ENCODE peak calls at places on chromosomes 4 and X, in five cellular contexts. B is tibial nerve, M is right atrium auricular region, V is B cell, U is fibroblast of lung. T is an unnamed sample.

GRCh38 chrX:125436855-125437254 is 117.2 kb downstream of the TEX13C start:
- DNase-seq in M (no peak), V (no peak), B (no peak), U (no peak), T (no peak)

GRCh38 chr4:41751325-41752061 is 3.0 kb upstream of the PHOX2B start:
- DNase-seq in M (no peak), V (no peak), U (no peak), B (no peak), T (peak)

GRCh38 chr4:153922148-153922547 is 133.3 kb upstream of the SFRP2 start:
- DNase-seq in B (no peak), M (no peak), V (no peak), U (no peak), T (no peak)

GRCh38 chrX:20026278-20026677 is 35.4 kb upstream of the BCLAF3 start:
- DNase-seq in U (peak), M (no peak), B (no peak), V (no peak), T (no peak)

GRCh38 chrX:131895002-131895401 is 128.1 kb upstream of the STK26 start:
- DNase-seq in M (no peak), B (no peak), V (no peak), U (peak), T (no peak)

GRCh38 chr4:95507561-95507960 is 41.2 kb downstream of the UNC5C start:
- DNase-seq in M (no peak), B (no peak), V (no peak), U (no peak), T (no peak)

GRCh38 chr4:170047774-170048354 is 21.7 kb upstream of the MFAP3L start:
- DNase-seq in U (peak), M (peak), V (peak), B (peak), T (peak)

GRCh38 chr4:149140841-149141240 is 674.8 kb downstream of the IQCM start:
- DNase-seq in B (no peak), V (no peak), U (peak), M (no peak), T (no peak)

GRCh38 chr4:7003176-7003878 is 39.8 kb upstream of the TADA2B start:
- DNase-seq in U (no peak), V (no peak), B (no peak), M (no peak), T (no peak)

GRCh38 chr4:56209767-56210166 is 177.5 kb downstream of the AASDH start:
- DNase-seq in V (no peak), M (no peak), U (no peak), B (no peak), T (no peak)

GRCh38 chr4:42083816-42084215 is 68.6 kb downstream of the BEND4 start:
- DNase-seq in U (no peak), M (no peak), V (no peak), B (no peak), T (no peak)

GRCh38 chr4:762211-763190 is 56.9 kb downstream of the PCGF3 start:
- DNase-seq in B (no peak), M (no peak), U (no peak), V (no peak), T (peak)

GRCh38 chr4:101237773-101238172 is 109.6 kb downstream of the PPP3CA start:
- DNase-seq in U (no peak), M (no peak), V (no peak), B (no peak), T (no peak)

GRCh38 chr4:106287353-106287969 is 28.5 kb downstream of the TBCK start:
- DNase-seq in B (no peak), U (peak), M (no peak), V (no peak), T (no peak)

GRCh38 chrX:71217298-71217697 is 5.7 kb upstream of the GJB1 start:
- DNase-seq in M (no peak), U (no peak), B (no peak), V (no peak), T (no peak)

GRCh38 chr4:15779336-15779735 is 1.2 kb downstream of the CD38 start:
- DNase-seq in M (peak), B (no peak), U (peak), V (no peak), T (peak)

GRCh38 chrX:27599928-27600327 is 9.8 kb downstream of the DCAF8L2 start:
- DNase-seq in V (no peak), M (no peak), U (peak), B (no peak), T (no peak)

GRCh38 chr4:6472387-6473263 is at the start of gene PPP2R2C:
- DNase-seq in B (no peak), U (no peak), M (peak), V (peak), T (peak)

GRCh38 chrX:38774249-38774648 is 27.0 kb upstream of the MID1IP1 start:
- DNase-seq in U (no peak), V (no peak), M (no peak), B (no peak), T (no peak)

GRCh38 chr4:57410331-57411052 is 300.3 kb upstream of the IGFBP7 start:
- DNase-seq in M (peak), B (peak), U (no peak), V (no peak), T (no peak)

GRCh38 chr4:158209825-158210807 is at the start of gene TMEM144:
- DNase-seq in M (peak), V (no peak), U (peak), B (peak), T (peak)

GRCh38 chrX:71950066-71950465 is 39.4 kb downstream of the NHSL2 start:
- DNase-seq in U (no peak), M (no peak), V (no peak), B (no peak), T (no peak)

GRCh38 chr4:84957509-84958420 is 8.7 kb downstream of the WDFY3 start:
- DNase-seq in U (no peak), B (no peak), V (no peak), M (no peak), T (no peak)

GRCh38 chrX:19512961-19513360 is 2.3 kb downstream of the MAP3K15 start:
- DNase-seq in M (no peak), U (no peak), V (no peak), B (no peak), T (no peak)

GRCh38 chr4:48898733-48899431 is 7.7 kb downstream of the OCIAD2 start:
- DNase-seq in B (no peak), M (no peak), V (no peak), U (peak), T (no peak)

GRCh38 chrX:4265036-4265435 is 551.6 kb upstream of the PRKX start:
- DNase-seq in B (no peak), U (no peak), M (no peak), V (no peak), T (no peak)

GRCh38 chr4:146585761-146586333 is 52.8 kb upstream of the POU4F2 start:
- DNase-seq in M (no peak), B (no peak), V (no peak), U (peak), T (no peak)

GRCh38 chr4:165383757-165384156 is 4.9 kb downstream of the CPE start:
- DNase-seq in M (no peak), U (peak), V (no peak), B (no peak), T (no peak)

GRCh38 chrX:150731795-150732194 is 38.6 kb downstream of the MTMR1 start:
- DNase-seq in M (no peak), B (no peak), U (peak), V (no peak), T (no peak)

GRCh38 chr4:100895572-100896197 is 377.9 kb upstream of the EMCN start:
- DNase-seq in U (no peak), M (no peak), B (no peak), V (no peak), T (no peak)

GRCh38 chrX:66675541-66675940 is 36.7 kb upstream of the EDA2R start:
- DNase-seq in B (no peak), M (no peak), U (no peak), V (no peak), T (no peak)

GRCh38 chrX:68439341-68439740 is 6.0 kb upstream of the OPHN1 start:
- DNase-seq in M (no peak), B (no peak), U (no peak), V (no peak), T (no peak)

GRCh38 chrX:68443155-68443868 is 10.0 kb upstream of the OPHN1 start:
- DNase-seq in B (no peak), M (no peak), V (no peak), U (no peak), T (no peak)

GRCh38 chrX:68438575-68438974 is 5.3 kb upstream of the OPHN1 start:
- DNase-seq in M (no peak), V (no peak), B (no peak), U (no peak), T (no peak)

GRCh38 chrX:68440940-68441339 is 7.6 kb upstream of the OPHN1 start:
- DNase-seq in V (no peak), M (peak), B (peak), U (peak), T (no peak)

GRCh38 chrX:68440438-68440837 is 7.1 kb upstream of the OPHN1 start:
- DNase-seq in U (no peak), M (no peak), V (no peak), B (no peak), T (no peak)
- TF ChIP-seq CTCF in U (no peak), M (no peak), V (no peak), B (no peak), T (no peak)

DNA sequence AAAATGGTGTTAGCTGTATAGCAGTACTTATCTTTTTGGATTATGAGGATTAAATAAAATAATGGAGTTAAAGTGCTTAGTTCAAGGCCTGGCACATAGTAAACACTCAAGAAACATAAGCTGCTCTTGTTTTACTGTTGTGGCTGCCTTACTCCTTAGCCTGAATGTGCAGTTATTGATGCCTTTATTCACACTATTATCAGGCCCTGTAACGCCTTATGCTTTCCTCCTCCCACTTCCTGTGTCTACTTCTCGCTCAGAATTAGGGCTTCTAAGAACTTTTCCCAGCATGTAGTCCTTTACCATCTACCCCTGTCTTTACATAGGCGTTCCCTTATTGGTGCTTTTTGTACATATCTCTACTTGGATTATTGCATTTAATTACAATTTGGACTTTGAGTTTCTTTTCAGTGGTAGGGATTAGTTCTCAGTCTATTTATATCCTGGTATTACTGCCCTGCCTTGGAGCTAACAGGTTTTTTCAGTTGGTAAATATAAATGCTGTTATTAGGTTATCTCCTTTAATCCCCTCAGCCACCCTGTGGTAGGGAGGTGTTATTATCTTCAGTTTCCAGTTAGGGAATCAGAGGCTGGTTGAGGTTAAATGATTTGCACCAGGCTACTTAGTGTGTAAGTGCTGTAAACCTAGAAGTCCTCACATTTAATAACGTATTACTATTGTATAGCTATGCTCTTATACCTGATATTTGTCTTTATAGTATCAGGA is 83.9 kb downstream of the RBPJ start:
- DNase-seq in U (no peak), V (no peak), M (no peak), B (no peak), T (no peak)
- TF ChIP-seq CTCF in U (no peak), V (no peak), M (no peak), B (no peak), T (peak)

DNA sequence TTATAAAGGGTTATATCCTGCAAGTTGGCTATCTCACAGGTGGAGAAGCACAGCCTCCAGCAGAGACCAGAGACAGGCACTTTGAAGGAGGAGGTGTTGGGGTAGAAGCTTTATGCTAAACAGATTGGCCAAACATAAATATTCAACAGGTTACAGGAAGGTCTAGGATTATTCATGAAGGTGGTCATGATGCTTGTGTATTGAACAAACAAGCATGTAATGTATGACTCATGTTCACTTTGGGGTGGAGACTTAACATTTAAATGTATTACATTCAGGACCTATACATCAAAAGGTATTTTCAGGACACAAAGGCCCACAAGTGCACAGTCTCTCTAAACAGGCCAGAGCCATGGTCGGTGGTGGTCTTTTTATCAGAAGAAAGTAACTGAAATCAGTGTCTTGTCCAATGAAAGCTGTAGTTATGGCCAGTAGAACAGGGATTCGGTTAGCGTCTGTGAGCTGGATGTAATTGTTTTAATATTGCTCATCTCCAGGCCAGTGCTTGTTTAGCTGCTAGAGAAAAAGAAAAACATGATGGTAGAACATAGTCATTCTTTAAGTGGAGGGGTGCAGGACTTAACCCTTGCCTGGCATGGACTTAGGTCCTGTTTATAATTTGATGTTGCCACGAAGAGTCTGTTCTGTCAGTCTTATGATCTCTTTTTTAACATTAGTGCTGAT is 555.2 kb upstream of the PCDH10 start:
- DNase-seq in M (no peak), U (peak), B (no peak), V (no peak), T (no peak)
- TF ChIP-seq CTCF in M (no peak), U (no peak), B (no peak), V (no peak), T (no peak)

GRCh38 chr4:59249110-59249509 is 1951.0 kb upstream of the ADGRL3 start:
- DNase-seq in V (no peak), B (no peak), M (no peak), U (no peak), T (no peak)

GRCh38 chr4:59243038-59243437 is 1957.1 kb upstream of the ADGRL3 start:
- DNase-seq in M (no peak), U (no peak), V (no peak), B (no peak), T (no peak)

GRCh38 chr4:59248313-59248712 is 1951.8 kb upstream of the ADGRL3 start:
- DNase-seq in M (no peak), B (no peak), U (no peak), V (no peak), T (no peak)

GRCh38 chr4:59247032-59247431 is 1953.1 kb upstream of the ADGRL3 start:
- DNase-seq in M (no peak), V (no peak), B (no peak), U (peak), T (no peak)
- TF ChIP-seq CTCF in M (no peak), V (no peak), B (peak), U (no peak), T (no peak)

DNA sequence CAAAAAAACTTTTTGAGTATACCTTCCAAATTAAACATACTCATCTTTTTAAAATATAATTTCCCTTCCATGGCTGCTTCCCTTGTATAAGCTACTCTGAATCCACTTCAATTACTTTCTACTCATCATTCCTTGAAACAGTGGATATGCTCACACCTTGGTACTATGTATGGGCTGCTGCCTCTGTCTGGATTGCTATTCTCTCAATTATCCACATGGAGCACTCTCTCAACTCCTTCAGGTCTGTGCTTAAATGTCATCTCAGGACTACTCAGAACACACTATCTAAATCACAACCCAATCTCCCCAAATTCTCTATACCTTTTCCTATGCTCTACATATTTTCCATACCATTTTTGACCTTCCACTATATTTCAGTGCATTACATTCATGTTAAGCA is 898.9 kb upstream of the EPHA5 start:
- DNase-seq in U (no peak), V (no peak), B (no peak), M (no peak), T (no peak)
- TF ChIP-seq CTCF in U (no peak), V (no peak), B (no peak), M (no peak), T (no peak)

GRCh38 chrX:8971116-8971515 is 62.8 kb downstream of the FAM9B start:
- DNase-seq in U (peak), B (no peak), V (no peak), M (no peak), T (no peak)
- TF ChIP-seq CTCF in U (no peak), B (no peak), V (peak), M (no peak), T (no peak)